ENCODE peak calls at places on chromosomes 6 and 20, in five cellular contexts. I is breast epithelium; H is CD8-positive, alpha-beta T cell; U is upper lobe of right lung; B is CD4-positive, alpha-beta T cell. K is an unnamed sample.

GRCh38 chr6:120894077-120894476 is 440.2 kb downstream of the TBC1D32 start:
- DNase-seq in I (no peak), U (no peak), H (no peak), B (no peak), K (no peak)

GRCh38 chr6:14804444-14805210 is 441.2 kb upstream of the JARID2 start:
- DNase-seq in I (peak), H (no peak), B (no peak), U (peak), K (no peak)

GRCh38 chr6:138654715-138655634 is 118.6 kb upstream of the CCDC28A start:
- DNase-seq in I (no peak), B (no peak), U (no peak), H (no peak), K (no peak)

GRCh38 chr20:49951160-49951559 is 15.0 kb downstream of the RNF114 start:
- DNase-seq in B (no peak), I (no peak), U (no peak), H (no peak), K (no peak)

GRCh38 chr20:57717797-57718196 is 8.0 kb upstream of the PMEPA1 start:
- DNase-seq in I (no peak), H (no peak), U (no peak), B (no peak), K (no peak)

GRCh38 chr6:84284428-84285033 is 57.1 kb upstream of the CEP162 start:
- DNase-seq in I (no peak), B (no peak), U (no peak), H (no peak), K (no peak)

GRCh38 chr20:58810116-58810878 is 40.4 kb downstream of the GNAS-AS1 start:
- DNase-seq in H (no peak), I (no peak), B (no peak), U (no peak), K (peak)

GRCh38 chr6:33298773-33299236 is at the start of gene RGL2:
- DNase-seq in U (peak), H (peak), B (peak), I (peak), K (no peak)

GRCh38 chr6:31587791-31588777 is 2.0 kb downstream of the LST1 start:
- DNase-seq in H (no peak), U (no peak), B (no peak), I (no peak), K (no peak)

GRCh38 chr6:84417261-84417660 is 189.8 kb upstream of the CEP162 start:
- DNase-seq in I (no peak), B (no peak), H (no peak), U (no peak), K (no peak)

GRCh38 chr6:39005774-39006173 is 42.8 kb upstream of the GLP1R start:
- DNase-seq in H (no peak), B (no peak), U (no peak), I (no peak), K (no peak)

GRCh38 chr20:13788167-13788834 is 3.5 kb downstream of the NDUFAF5 start:
- DNase-seq in B (no peak), U (no peak), H (no peak), I (peak), K (no peak)

GRCh38 chr6:137304020-137304780 is 85.0 kb upstream of the IFNGR1 start:
- DNase-seq in H (no peak), B (no peak), U (no peak), I (no peak), K (no peak)

GRCh38 chr6:76752841-76753240 is 680.4 kb upstream of the IMPG1 start:
- DNase-seq in I (no peak), B (no peak), U (no peak), H (no peak), K (no peak)

GRCh38 chr6:170262481-170263088 is 28.3 kb downstream of the DLL1 start:
- DNase-seq in U (no peak), B (no peak), H (no peak), I (no peak), K (peak)

GRCh38 chr6:47335456-47335855 is 25.8 kb upstream of the TNFRSF21 start:
- DNase-seq in B (no peak), H (no peak), U (no peak), I (no peak), K (no peak)

GRCh38 chr6:26103141-26103769 is 16.0 kb downstream of the HFE start:
- DNase-seq in B (no peak), H (no peak), I (no peak), U (no peak), K (no peak)

GRCh38 chr20:43915209-43916072 is 789 bp downstream of the TOX2 start:
- DNase-seq in B (peak), I (no peak), U (no peak), H (no peak), K (peak)

GRCh38 chr20:5531318-5532081 is 214.7 kb upstream of the PROKR2 start:
- DNase-seq in B (no peak), I (no peak), U (no peak), H (no peak), K (no peak)

GRCh38 chr6:137443901-137444300 is 50.3 kb downstream of the OLIG3 start:
- DNase-seq in H (no peak), U (no peak), B (no peak), I (no peak), K (no peak)

DNA sequence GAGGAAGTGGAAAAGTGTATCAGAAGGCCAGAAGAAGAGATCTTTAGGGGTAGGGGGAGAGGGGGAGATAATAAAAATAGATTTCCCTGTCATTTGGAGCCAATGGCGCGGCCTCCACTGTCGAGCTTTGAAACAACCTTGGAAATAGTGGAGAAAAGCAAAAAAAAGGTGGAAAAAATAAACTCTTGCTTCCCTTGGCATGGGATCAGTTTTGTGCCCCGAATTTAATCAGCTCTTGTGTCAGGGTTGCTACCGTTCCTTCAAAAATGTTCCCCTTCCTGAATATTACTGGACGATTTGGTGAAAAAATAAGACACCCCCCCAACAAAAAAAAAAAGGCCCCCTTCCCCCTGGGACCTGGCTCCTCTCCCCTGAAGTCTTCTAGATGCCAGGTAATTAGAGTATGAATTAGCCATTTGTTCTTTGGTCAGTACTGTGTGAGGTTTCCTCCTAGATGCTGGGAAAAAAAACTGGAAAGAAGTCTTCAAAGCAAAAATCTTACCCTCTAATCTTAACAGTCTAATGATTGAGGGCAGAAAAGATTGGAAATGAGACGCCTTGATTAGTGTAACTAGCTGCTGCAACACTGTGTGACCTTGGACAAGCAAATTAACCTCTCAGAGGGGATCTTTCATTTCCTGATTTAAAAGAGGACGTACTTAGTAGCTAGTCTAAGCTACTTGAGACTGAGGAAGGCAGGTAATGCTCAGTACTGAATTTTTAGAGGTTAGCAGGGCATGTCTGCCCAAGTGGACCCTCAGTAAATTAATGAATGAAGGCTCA is 872 bp upstream of the RBM39 start:
- DNase-seq in B (no peak), H (no peak), I (no peak), U (no peak), K (no peak)
- TF ChIP-seq CTCF in B (no peak), H (no peak), I (peak), U (no peak), K (peak)

GRCh38 chr6:18431581-18431980 is 44.4 kb downstream of the RNF144B start:
- DNase-seq in U (no peak), H (no peak), I (no peak), B (no peak), K (no peak)

GRCh38 chr6:18432180-18432579 is 45.0 kb downstream of the RNF144B start:
- DNase-seq in H (no peak), B (no peak), I (no peak), U (no peak), K (no peak)

GRCh38 chr6:18429655-18430054 is 42.5 kb downstream of the RNF144B start:
- DNase-seq in I (no peak), H (no peak), B (no peak), U (no peak), K (no peak)

GRCh38 chr6:18433059-18433458 is 45.9 kb downstream of the RNF144B start:
- DNase-seq in U (no peak), B (no peak), I (no peak), H (no peak), K (no peak)

DNA sequence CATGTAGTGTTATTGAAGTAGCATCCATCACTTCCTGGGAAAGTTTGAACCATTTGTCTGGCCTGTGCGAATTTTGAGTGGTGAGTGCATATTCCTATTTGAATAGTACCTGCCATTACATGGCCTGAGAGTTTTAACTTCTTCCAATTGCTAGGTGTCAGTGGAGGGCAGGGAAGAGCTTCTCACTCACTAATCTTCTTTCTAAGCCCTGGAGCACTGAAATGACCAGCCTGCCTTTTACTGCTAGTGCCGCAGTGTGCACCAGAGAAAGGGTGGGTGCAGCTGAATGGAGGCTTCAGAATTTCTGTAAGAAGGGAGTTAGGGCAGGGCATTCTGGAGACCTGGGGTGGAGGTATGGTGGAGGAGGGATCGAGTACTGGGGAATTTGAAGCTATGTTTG is 45.5 kb downstream of the RNF144B start:
- DNase-seq in B (no peak), H (no peak), I (no peak), U (no peak), K (no peak)
- H3K27ac ChIP-seq in B (no peak), H (no peak), I (peak), U (peak), K (no peak)

GRCh38 chr20:63233061-63233344 is 2.7 kb upstream of the BIRC7 start:
- DNase-seq in I (no peak), H (no peak), B (no peak), U (no peak), K (no peak)

GRCh38 chr20:63233924-63234323 is 1.8 kb upstream of the BIRC7 start:
- DNase-seq in U (no peak), H (no peak), B (no peak), I (no peak), K (no peak)

GRCh38 chr20:63235399-63235983 is at the start of gene BIRC7:
- DNase-seq in I (no peak), B (no peak), H (no peak), U (peak), K (no peak)

GRCh38 chr20:63236116-63236837 is 572 bp downstream of the BIRC7 start:
- DNase-seq in B (no peak), I (no peak), H (no peak), U (no peak), K (no peak)

DNA sequence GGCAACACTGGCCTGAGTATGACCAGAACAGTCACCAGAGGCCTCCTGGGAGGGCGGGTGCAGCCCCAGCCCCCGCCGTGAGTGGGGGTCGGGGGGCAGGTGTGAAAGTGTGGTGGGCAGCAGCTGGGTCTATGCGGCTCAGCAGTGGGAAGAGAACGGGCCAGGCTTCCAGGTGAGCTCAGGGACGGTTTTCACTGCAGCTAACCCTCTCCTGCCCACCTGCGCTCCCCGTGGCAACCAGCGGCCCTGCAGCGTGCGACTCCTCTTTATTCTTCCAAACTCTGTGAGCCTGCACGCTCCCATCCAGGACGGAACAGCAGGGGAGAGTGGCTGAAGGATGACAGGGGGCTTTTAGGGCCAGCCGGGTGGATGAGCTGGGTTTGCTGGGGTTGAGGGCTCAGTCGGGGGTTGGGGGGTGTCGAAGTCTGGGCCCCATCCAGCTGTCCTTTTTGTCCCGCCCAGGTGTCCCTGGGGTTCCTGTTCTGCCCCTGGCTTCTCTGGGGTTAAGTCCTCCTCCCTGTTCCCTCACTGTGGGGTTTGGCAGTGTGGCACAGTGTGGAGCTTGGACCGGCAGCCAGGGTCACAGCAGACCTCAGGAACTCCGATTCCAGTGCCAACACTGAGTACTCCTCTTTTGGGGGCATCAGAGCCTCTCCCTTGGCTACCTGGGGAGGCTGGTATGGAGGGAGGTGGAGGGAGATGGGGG is 859 bp upstream of the BIRC7 start:
- DNase-seq in H (no peak), I (no peak), B (no peak), U (no peak), K (no peak)
- TF ChIP-seq CTCF in H (peak), I (no peak), B (peak), U (peak), K (peak)

GRCh38 chr20:34689486-34689885 is 12.6 kb upstream of the PIGU start:
- DNase-seq in B (no peak), I (no peak), U (no peak), H (no peak), K (no peak)

GRCh38 chr20:34680586-34680985 is 3.7 kb upstream of the PIGU start:
- DNase-seq in H (no peak), U (no peak), B (no peak), I (no peak), K (no peak)

DNA sequence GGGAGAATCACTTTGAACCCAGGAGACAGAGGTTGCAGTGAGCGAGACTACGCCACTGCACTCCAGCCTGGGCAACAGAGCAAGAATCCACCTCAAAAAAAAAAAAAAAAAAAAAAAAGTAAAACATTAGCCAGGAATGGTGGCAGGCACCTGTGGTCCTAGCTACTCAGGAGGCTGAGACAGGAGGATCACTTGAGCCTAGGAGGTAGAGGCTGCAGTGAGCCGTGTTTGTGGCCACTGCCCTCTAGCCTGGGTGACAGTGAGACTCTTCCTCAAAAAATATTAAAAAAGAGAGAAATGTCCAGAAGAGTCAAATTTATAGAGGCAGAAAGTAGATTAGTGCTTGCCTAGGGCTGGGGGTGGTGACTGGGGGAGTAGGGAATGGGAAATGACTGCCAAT is 6.8 kb upstream of the PIGU start:
- DNase-seq in I (no peak), B (no peak), H (no peak), U (no peak), K (no peak)
- H3K27ac ChIP-seq in I (no peak), B (no peak), H (no peak), U (no peak), K (no peak)